ENCODE peak calls at places on chromosomes 16 and 17, in seven cellular contexts. U is activated CD8-positive, alpha-beta memory T cell treated with anti-CD3 and anti-CD28 coated beads, Interleukin-2, amount 50 U/mL, for 48 hours; F is NCI-H1105; V is AG10803; E is thyroid gland; W is CD8-positive, alpha-beta T cell; Y is pons. M is an unnamed sample.

GRCh38 chr16:55497558-55497957 is 11.3 kb upstream of the LPCAT2 start:
- DNase-seq in W (no peak), F (no peak), E (no peak), Y (no peak), U (no peak), V (no peak), M (no peak)

GRCh38 chr17:3961564-3962047 is 2.6 kb downstream of the ATP2A3 start:
- DNase-seq in V (no peak), E (no peak), W (peak; percentile 62), F (no peak), U (no peak), Y (no peak), M (no peak)

GRCh38 chr17:32835291-32835761 is 41.6 kb downstream of the MYO1D start:
- DNase-seq in V (no peak), E (no peak), W (no peak), F (no peak), Y (no peak), U (no peak), M (no peak)

GRCh38 chr17:36524428-36524876 is 10.2 kb downstream of the MYO19 start:
- DNase-seq in W (peak; percentile 37), Y (no peak), E (no peak), F (no peak), U (peak; percentile 54), V (no peak), M (no peak)

GRCh38 chr16:86065711-86066110 is 166.7 kb downstream of the IRF8 start:
- DNase-seq in Y (no peak), U (no peak), W (no peak), V (no peak), F (no peak), E (no peak), M (no peak)

GRCh38 chr16:87233928-87234327 is 83.3 kb downstream of the C16orf95 start:
- DNase-seq in W (no peak), F (no peak), U (no peak), E (no peak), V (peak; percentile 51), Y (no peak), M (no peak)

GRCh38 chr16:90077757-90078593 is 844 bp upstream of the PRDM7 start:
- DNase-seq in Y (peak; percentile 19), U (peak; percentile 66), F (no peak), V (peak; percentile 40), W (no peak), E (no peak), M (no peak)

GRCh38 chr17:72397223-72397667 is 276.4 kb downstream of the SOX9 start:
- DNase-seq in V (no peak), U (no peak), Y (no peak), F (no peak), E (no peak), W (no peak), M (no peak)

GRCh38 chr17:79109584-79109983 is 35.0 kb downstream of the ENGASE start:
- DNase-seq in V (no peak), U (no peak), Y (no peak), F (no peak), W (no peak), E (no peak), M (no peak)

GRCh38 chr16:13935408-13935807 is 15.5 kb downstream of the ERCC4 start:
- DNase-seq in F (no peak), W (no peak), V (no peak), E (no peak), Y (no peak), U (no peak), M (no peak)

GRCh38 chr17:39209317-39210092 is 9.4 kb downstream of the RPL19 start:
- DNase-seq in U (peak; percentile 86), V (peak; percentile 43), E (peak; percentile 83), W (peak; percentile 79), F (no peak), Y (peak; percentile 38), M (peak; percentile 22)

GRCh38 chr16:81036751-81037350 is 1.2 kb downstream of the ATMIN start:
- DNase-seq in E (no peak), U (no peak), Y (peak; percentile 28), F (no peak), W (no peak), V (peak; percentile 24), M (no peak)

GRCh38 chr17:30793282-30793977 is 31.1 kb downstream of the CRLF3 start:
- DNase-seq in U (no peak), F (no peak), Y (no peak), V (no peak), E (no peak), W (peak; percentile 34), M (no peak)

GRCh38 chr17:77322534-77323412 is 182.0 kb downstream of the SEC14L1 start:
- DNase-seq in W (no peak), U (no peak), Y (peak; percentile 51), E (peak; percentile 97), V (peak; percentile 99), F (no peak), M (no peak)

GRCh38 chr17:72702136-72702735 is 390.3 kb downstream of the SLC39A11 start:
- DNase-seq in W (no peak), U (no peak), F (no peak), V (peak; percentile 55), Y (no peak), E (no peak), M (no peak)

GRCh38 chr17:56926270-56926669 is 12.4 kb upstream of the TRIM25 start:
- DNase-seq in F (no peak), V (no peak), W (no peak), Y (no peak), E (no peak), U (no peak), M (no peak)

GRCh38 chr16:5709889-5710288 is 612.3 kb upstream of the EEF2KMT start:
- DNase-seq in W (no peak), F (no peak), U (no peak), V (no peak), E (no peak), Y (no peak), M (no peak)

GRCh38 chr16:86789621-86790051 is 211.3 kb downstream of the FOXL1 start:
- DNase-seq in Y (no peak), E (no peak), V (peak; percentile 53), F (no peak), W (no peak), U (no peak), M (no peak)

GRCh38 chr17:19746517-19746916 is 1.6 kb downstream of the ALDH3A1 start:
- DNase-seq in U (no peak), W (no peak), F (no peak), Y (no peak), V (no peak), E (no peak), M (no peak)

GRCh38 chr17:50362661-50363060 is 10.3 kb downstream of the MRPL27 start:
- DNase-seq in U (peak; percentile 51), V (no peak), W (no peak), Y (no peak), F (no peak), E (no peak), M (no peak)

GRCh38 chr17:56699186-56699895 is 105.8 kb downstream of the NOG start:
- DNase-seq in U (no peak), Y (peak; percentile 4), W (no peak), E (peak; percentile 85), V (peak; percentile 98), F (no peak), M (no peak)

GRCh38 chr16:4313563-4314531 is 2.0 kb upstream of the GLIS2 start:
- DNase-seq in V (no peak), W (no peak), F (no peak), U (peak; percentile 68), E (peak; percentile 56), Y (no peak), M (no peak)

GRCh38 chr16:30888856-30889499 is 4.9 kb downstream of the BCL7C start:
- DNase-seq in E (peak; percentile 39), Y (no peak), U (no peak), V (no peak), F (no peak), W (no peak), M (no peak)

GRCh38 chr16:75860654-75861053 is 134.4 kb upstream of the CPHXL start:
- DNase-seq in V (no peak), F (peak; percentile 5), U (no peak), E (no peak), Y (peak; percentile 93), W (no peak), M (no peak)

GRCh38 chr16:86026916-86027315 is 128.0 kb downstream of the IRF8 start:
- DNase-seq in E (no peak), F (no peak), W (no peak), U (no peak), V (no peak), Y (no peak), M (no peak)

M was measured in amygdala.